ENCODE peak calls at places on chromosomes 6 and 20, in eight cellular contexts. S is HepG2; Z is CD8-positive, alpha-beta T cell; O is right lobe of liver; X is neural progenitor cell; G is upper lobe of right lung; L is PC-9; N is breast epithelium. A is an unnamed sample. For H3K36me3, the result is how much of the 10 kb centered on the place peaks cover.

GRCh38 chr6:90293319-90293937 is 3.2 kb downstream of the BACH2 start:
- DNase-seq in S (no peak), Z (no peak), O (peak), X (peak), G (no peak), L (no peak), N (no peak), A (no peak)

GRCh38 chr6:55101157-55101556 is 73.2 kb upstream of the HCRTR2 start:
- DNase-seq in S (no peak), Z (no peak), O (no peak), X (no peak), G (no peak), L (no peak), N (no peak), A (no peak)

GRCh38 chr20:25057234-25058050 is 497 bp downstream of the ACSS1 start:
- DNase-seq in S (no peak), Z (peak), O (peak), X (peak), G (peak), L (peak), N (peak), A (no peak)

GRCh38 chr20:61837200-61837599 is 228.5 kb downstream of the TAF4 start:
- DNase-seq in S (no peak), Z (no peak), O (peak), X (no peak), G (no peak), L (no peak), N (no peak), A (no peak)

GRCh38 chr6:169806718-169807117 is 55.3 kb downstream of the ERMARD start:
- DNase-seq in S (no peak), Z (peak), O (no peak), X (no peak), G (no peak), L (no peak), N (no peak), A (no peak)

GRCh38 chr6:88339816-88340215 is 173.7 kb upstream of the CNR1 start:
- DNase-seq in S (no peak), Z (no peak), O (no peak), X (no peak), G (no peak), L (no peak), N (no peak), A (no peak)

GRCh38 chr20:50120935-50121693 is 8.2 kb upstream of the UBE2V1 start:
- DNase-seq in S (peak), Z (peak), O (peak), X (peak), G (peak), L (peak), N (no peak), A (no peak)

GRCh38 chr6:6825986-6826901 is 237.7 kb downstream of the LY86 start:
- DNase-seq in S (no peak), Z (no peak), O (peak), X (no peak), G (peak), L (peak), N (no peak), A (no peak)

GRCh38 chr6:99602519-99603420 is 3.9 kb upstream of the PRDM13 start:
- DNase-seq in S (no peak), Z (no peak), O (no peak), X (peak), G (no peak), L (no peak), N (no peak), A (no peak)

GRCh38 chr20:50339196-50339901 is 148.7 kb downstream of the CEBPB start:
- DNase-seq in S (no peak), Z (no peak), O (no peak), X (peak), G (no peak), L (no peak), N (no peak), A (peak)

GRCh38 chr20:21520702-21521595 is 7.1 kb upstream of the NKX2-2 start:
- DNase-seq in S (no peak), Z (no peak), O (no peak), X (peak), G (no peak), L (no peak), N (no peak), A (no peak)

GRCh38 chr6:36956111-36956820 is 1.7 kb downstream of the PI16 start:
- DNase-seq in S (no peak), Z (no peak), O (no peak), X (no peak), G (peak), L (peak), N (no peak), A (no peak)
- H3K4me3 ChIP-seq in S (no peak), Z (no peak), O (no peak), X (no peak), G (no peak), L (no peak), N (no peak), A (no peak)

GRCh38 chr20:9241232-9241692 is 172.4 kb downstream of the PLCB4 start:
- DNase-seq in S (no peak), Z (no peak), O (no peak), X (no peak), G (no peak), L (peak), N (no peak), A (peak)
- TF ChIP-seq CTCF in S (no peak), Z (no peak), O (no peak), X (no peak), G (no peak), L (no peak), N (no peak), A (no peak)

DNA sequence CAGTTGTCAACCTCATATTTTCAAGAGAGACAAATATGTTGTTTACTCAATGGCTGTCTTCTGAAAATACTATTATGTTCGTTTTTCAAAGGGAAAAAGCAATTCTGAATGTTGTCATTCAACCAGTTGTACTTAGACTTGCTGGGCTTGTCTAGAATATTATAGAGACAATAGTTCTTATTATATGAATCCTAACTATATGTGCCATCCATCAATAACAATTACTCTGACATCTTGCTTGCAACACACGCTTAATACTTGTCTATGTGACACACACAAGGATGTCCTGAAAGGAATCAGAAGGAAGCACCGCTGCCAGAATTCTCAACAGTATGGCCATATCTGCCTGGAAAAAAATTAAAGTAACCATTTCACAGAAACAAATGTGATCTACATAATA is 283.3 kb upstream of the NRSN1 start:
- DNase-seq in S (no peak), Z (no peak), O (no peak), X (no peak), G (no peak), L (no peak), N (no peak), A (no peak)
- H3K36me3 ChIP-seq in S (under half), Z (under half), O (under half), X (under half), G (under half), L (under half), N (under half), A (under half)

GRCh38 chr6:16228709-16229665 is 9.4 kb upstream of the GMPR start:
- DNase-seq in S (no peak), Z (no peak), O (no peak), X (no peak), G (no peak), L (no peak), N (no peak), A (no peak)
- H3K4me3 ChIP-seq in S (no peak), Z (no peak), O (no peak), X (peak), G (no peak), L (no peak), N (no peak), A (no peak)

DNA sequence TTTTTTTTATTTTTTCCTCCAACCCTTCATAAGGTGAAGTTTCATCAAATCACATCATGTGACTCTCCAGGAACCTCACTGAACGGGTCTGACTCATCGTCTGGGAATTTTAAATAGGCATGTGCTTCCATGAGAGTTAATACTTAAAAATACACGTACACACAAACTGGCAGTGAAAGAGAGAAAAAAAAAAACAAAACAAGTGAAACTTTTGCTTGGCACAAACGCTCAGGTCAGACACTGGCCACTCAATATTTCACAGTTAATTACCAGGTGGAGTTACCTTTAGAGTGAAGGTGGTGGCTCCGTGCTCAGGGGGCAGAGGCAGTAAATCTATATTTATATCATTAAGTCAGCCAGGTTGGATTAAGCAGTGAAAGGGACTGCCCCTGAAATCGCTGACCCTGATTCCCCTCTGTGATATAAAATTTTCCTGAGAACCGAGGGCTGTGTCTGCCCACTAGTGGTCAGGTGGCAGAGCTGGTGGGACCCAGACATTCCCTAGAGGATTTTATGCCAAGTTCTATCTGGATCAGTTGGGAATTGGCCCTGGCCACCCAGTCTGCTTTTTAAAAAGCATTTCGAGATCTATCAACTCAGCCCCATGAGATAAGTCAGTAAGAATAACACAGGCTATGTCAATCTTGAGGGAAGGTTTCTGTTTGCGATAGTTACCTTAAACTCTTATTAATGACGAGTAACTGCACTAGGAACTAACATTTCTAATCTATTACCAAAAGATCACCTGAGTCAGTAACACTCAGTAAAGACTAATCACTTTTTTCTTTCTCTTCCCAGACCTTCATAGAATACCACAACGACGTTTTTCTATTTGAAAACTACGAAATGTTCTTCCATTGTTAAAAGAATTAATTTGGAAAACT is 259.1 kb downstream of the HDGFL1 start:
- DNase-seq in S (peak), Z (no peak), O (no peak), X (peak), G (no peak), L (peak), N (no peak), A (peak)
- TF ChIP-seq CTCF in S (peak), Z (no peak), O (peak), X (peak), G (peak), L (peak), N (peak), A (peak)

DNA sequence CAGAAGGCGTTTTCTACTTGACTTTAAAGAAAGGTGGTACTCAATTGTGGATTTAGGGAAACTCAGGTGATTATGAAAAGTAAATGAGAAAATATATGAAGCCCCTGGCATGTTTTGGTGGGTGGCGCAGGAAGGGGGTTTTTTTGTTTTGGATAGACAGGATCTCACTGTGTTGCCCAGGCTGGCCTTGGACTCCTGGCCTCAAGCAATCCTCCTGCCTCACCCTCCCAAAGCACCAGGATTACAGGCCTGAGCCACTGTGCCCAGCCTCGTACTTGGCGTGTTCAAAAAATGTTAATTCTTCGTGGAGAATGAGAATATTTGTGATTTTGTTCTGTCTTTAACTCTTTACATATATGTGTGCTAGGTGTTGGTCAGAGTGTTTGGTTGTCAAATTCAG is 32.1 kb upstream of the C20orf144 start:
- DNase-seq in S (no peak), Z (no peak), O (no peak), X (no peak), G (no peak), L (no peak), N (no peak), A (no peak)
- H3K36me3 ChIP-seq in S (under half), Z (under half), O (under half), X (under half), G (half or more), L (under half), N (under half), A (under half)

GRCh38 chr6:77017537-77017936 is 445.8 kb downstream of the HTR1B start:
- DNase-seq in S (no peak), Z (no peak), O (no peak), X (no peak), G (no peak), L (no peak), N (no peak), A (no peak)

GRCh38 chr6:77021778-77022177 is 441.5 kb downstream of the HTR1B start:
- DNase-seq in S (no peak), Z (no peak), O (no peak), X (no peak), G (no peak), L (no peak), N (no peak), A (no peak)

GRCh38 chr6:77019081-77019480 is 444.2 kb downstream of the HTR1B start:
- DNase-seq in S (no peak), Z (no peak), O (no peak), X (no peak), G (no peak), L (no peak), N (no peak), A (no peak)

GRCh38 chr6:77025824-77026223 is 437.5 kb downstream of the HTR1B start:
- DNase-seq in S (no peak), Z (no peak), O (no peak), X (no peak), G (no peak), L (no peak), N (no peak), A (no peak)

DNA sequence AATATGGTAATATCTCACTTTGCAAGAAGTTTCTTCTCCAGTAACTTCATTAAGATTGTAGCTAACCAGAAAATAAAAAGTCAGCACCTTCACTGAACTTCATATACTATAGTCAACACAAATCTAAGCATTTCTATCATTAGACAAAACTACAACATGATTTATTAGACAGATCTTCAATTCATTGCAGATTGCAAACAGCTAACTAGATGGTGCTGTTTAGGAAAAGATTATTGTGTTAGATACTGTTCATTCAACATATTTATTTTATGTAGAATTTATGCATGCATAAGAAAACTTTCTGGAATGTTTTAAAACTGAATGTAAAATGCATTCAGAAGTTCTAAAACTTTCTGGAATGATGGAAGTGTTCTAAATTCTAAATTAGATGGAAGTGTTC is 442.1 kb downstream of the HTR1B start:
- DNase-seq in S (no peak), Z (no peak), O (no peak), X (no peak), G (no peak), L (no peak), N (no peak), A (no peak)
- H3K4me3 ChIP-seq in S (no peak), Z (no peak), O (no peak), X (no peak), G (no peak), L (no peak), N (no peak), A (no peak)

GRCh38 chr20:63254237-63254535 is at the start of gene NKAIN4:
- DNase-seq in S (no peak), Z (no peak), O (no peak), X (no peak), G (no peak), L (no peak), N (no peak), A (no peak)

GRCh38 chr20:63254536-63255384 is 497 bp upstream of the NKAIN4 start:
- DNase-seq in S (no peak), Z (no peak), O (no peak), X (peak), G (no peak), L (no peak), N (no peak), A (no peak)

GRCh38 chr20:63257629-63258028 is 3.4 kb upstream of the NKAIN4 start:
- DNase-seq in S (no peak), Z (no peak), O (no peak), X (no peak), G (no peak), L (no peak), N (no peak), A (no peak)

GRCh38 chr20:63256954-63257353 is 2.7 kb upstream of the NKAIN4 start:
- DNase-seq in S (no peak), Z (no peak), O (no peak), X (no peak), G (no peak), L (no peak), N (no peak), A (no peak)

DNA sequence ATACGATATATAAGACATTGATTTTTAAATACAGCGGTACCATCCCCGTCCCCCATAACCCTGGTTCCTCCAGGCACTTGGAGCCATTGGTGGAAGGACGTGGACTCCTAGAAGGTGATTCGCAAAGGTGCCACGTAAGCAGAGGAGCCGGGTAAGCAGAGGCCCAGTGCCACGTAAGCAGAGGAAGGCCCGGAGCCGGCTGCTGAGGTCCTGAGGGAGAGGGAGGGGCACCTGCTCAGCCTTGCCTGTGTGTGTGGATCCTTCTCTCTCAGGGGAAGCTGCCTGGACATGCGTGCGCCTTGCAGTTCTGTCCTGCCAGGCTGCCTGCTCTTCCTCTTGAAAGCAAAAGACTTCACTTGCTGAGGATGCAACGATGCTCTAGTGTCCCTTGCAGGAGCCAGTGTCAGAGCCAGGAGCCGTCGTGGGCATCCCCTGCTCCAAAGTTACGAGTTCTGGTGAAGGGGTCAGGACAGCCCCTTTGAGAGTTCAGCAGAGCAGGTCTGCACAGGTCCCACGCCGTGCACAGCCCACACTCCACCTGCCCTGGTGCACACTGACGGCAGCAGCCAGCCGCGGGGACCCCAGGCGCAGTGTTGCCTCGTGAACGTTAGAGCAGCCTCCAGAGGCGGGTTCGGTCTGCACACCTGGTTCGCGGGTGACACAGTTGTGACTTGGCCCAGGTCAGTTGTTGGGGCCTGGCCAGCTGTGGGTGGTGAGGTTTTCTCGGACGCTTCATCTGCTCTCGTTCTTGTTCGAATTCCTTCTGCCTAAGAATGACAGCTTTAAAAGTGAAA is 1.8 kb upstream of the NKAIN4 start:
- DNase-seq in S (no peak), Z (no peak), O (no peak), X (no peak), G (no peak), L (no peak), N (no peak), A (no peak)
- TF ChIP-seq CTCF in S (no peak), Z (no peak), O (no peak), X (no peak), G (no peak), L (no peak), N (no peak), A (no peak)